ENCODE peak calls at places on chromosomes 2 and 18, in ten cellular contexts. W is uterus, P is Karpas-422, S is aorta, H is Peyer's patch, I is psoas muscle, Y is mesendoderm, G is AG04450, Q is right cardiac atrium, R is substantia nigra. Z is an unnamed sample.

GRCh38 chr2:207334309-207334630 is 168.5 kb upstream of the KLF7 start:
- DNase-seq in I (no peak), R (no peak), G (no peak), P (no peak), S (no peak), W (no peak), Y (no peak), Q (no peak), H (no peak), Z (no peak)

GRCh38 chr18:78605255-78605654 is 374.4 kb upstream of the SALL3 start:
- DNase-seq in I (no peak), W (no peak), Y (no peak), P (no peak), R (no peak), Q (no peak), G (no peak), S (no peak), H (no peak), Z (no peak)

GRCh38 chr18:52409732-52410131 is 69.7 kb downstream of the DCC start:
- DNase-seq in W (no peak), G (no peak), I (no peak), R (no peak), Y (peak), Q (no peak), H (no peak), S (no peak), P (no peak), Z (no peak)

GRCh38 chr2:217866457-217866856 is 136.3 kb downstream of the TNS1 start:
- DNase-seq in G (no peak), W (no peak), I (peak), Y (no peak), H (no peak), Q (no peak), R (no peak), P (no peak), S (peak), Z (no peak)

GRCh38 chr2:25879133-25879730 is 945 bp upstream of the ASXL2 start:
- DNase-seq in P (no peak), Q (no peak), R (no peak), I (no peak), Y (peak), S (no peak), W (no peak), H (no peak), G (no peak), Z (peak)

GRCh38 chr2:34365937-34366336 is 766.8 kb upstream of the FAM98A start:
- DNase-seq in W (no peak), Y (peak), G (no peak), I (no peak), R (no peak), S (no peak), P (no peak), H (no peak), Q (no peak), Z (no peak)

GRCh38 chr2:130744287-130745117 is 10.8 kb upstream of the AMER3 start:
- DNase-seq in R (no peak), G (no peak), P (no peak), I (no peak), Q (peak), Y (peak), H (no peak), S (no peak), W (no peak), Z (peak)

GRCh38 chr2:224185023-224185601 is 146.0 kb upstream of the SERPINE2 start:
- DNase-seq in Q (no peak), P (no peak), W (no peak), H (no peak), S (no peak), R (no peak), Y (peak), I (no peak), G (no peak), Z (no peak)

GRCh38 chr2:172168917-172169346 is 66.2 kb upstream of the DLX2 start:
- DNase-seq in Q (no peak), I (no peak), Y (no peak), S (no peak), R (no peak), H (no peak), W (no peak), G (no peak), P (no peak), Z (no peak)

GRCh38 chr2:109202486-109202885 is 73.5 kb downstream of the SH3RF3 start:
- DNase-seq in I (no peak), Q (no peak), Y (no peak), G (no peak), H (no peak), R (no peak), W (no peak), S (no peak), P (no peak), Z (no peak)

GRCh38 chr2:26471766-26472706 is 5.9 kb downstream of the OTOF start:
- DNase-seq in W (no peak), I (peak), S (no peak), Q (no peak), R (no peak), P (no peak), H (no peak), Y (peak), G (no peak), Z (no peak)

GRCh38 chr2:242030858-242031257 is 161.3 kb downstream of the RTP5 start:
- DNase-seq in Q (no peak), I (peak), G (no peak), W (no peak), R (no peak), S (peak), H (no peak), Y (no peak), P (no peak), Z (no peak)

GRCh38 chr2:211144974-211145373 is 588.6 kb downstream of the CPS1 start:
- DNase-seq in Y (no peak), P (no peak), H (no peak), R (no peak), Q (no peak), I (no peak), G (no peak), S (no peak), W (no peak), Z (peak)

GRCh38 chr2:6866239-6866745 is 585 bp upstream of the CMPK2 start:
- DNase-seq in Y (peak), S (no peak), P (peak), H (peak), Q (no peak), W (peak), I (no peak), G (no peak), R (no peak), Z (peak)

GRCh38 chr2:10317646-10318045 is 14.9 kb downstream of the HPCAL1 start:
- DNase-seq in W (no peak), H (no peak), Q (no peak), I (no peak), G (no peak), S (no peak), P (peak), R (no peak), Y (no peak), Z (no peak)

GRCh38 chr2:222912117-222912516 is 51.3 kb downstream of the ACSL3 start:
- DNase-seq in S (no peak), Q (no peak), P (peak), Y (peak), G (no peak), W (no peak), R (no peak), I (no peak), H (peak), Z (peak)

GRCh38 chr18:49227456-49227855 is 233.0 kb downstream of the DYM start:
- DNase-seq in S (no peak), R (no peak), W (no peak), Q (no peak), P (no peak), H (no peak), Y (no peak), I (no peak), G (no peak), Z (no peak)

DNA sequence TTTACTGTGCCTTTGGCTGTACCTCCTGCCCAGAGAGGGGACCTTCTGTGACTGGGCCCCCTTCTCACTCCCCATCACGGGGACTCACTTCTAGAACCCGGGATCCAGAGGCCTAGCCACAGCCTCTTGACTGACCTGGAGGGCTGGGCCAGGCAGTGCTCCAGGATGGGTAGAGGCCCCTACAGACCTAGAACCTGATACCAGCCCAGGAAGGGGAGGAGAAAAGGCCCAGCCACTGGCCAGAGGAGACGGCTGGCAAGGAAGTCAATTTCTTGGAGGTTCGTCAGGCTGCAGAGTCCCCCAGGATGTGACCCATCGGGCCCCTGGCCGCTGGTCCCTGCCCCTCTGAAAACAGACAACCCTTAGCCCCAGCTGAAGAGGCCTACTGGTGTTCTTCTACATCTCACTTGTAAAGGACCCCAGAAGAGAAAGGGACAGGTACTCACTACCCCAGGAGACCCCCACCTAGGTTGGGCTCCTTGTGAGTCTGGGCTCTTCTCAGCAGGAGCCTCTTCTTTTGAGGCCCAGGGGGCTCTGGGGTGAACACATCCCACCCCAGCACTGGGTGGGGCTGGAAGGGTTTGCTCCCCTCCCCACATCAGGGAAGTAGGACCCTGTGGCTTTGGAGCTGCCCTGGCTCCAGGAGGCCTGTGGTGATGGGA is 86.0 kb downstream of the STPG4 start:
- DNase-seq in R (no peak), G (no peak), I (peak), W (no peak), H (no peak), S (no peak), P (no peak), Q (no peak), Y (no peak), Z (no peak)
- H3K27ac ChIP-seq in R (peak), G (peak), I (peak), W (peak), H (peak), S (peak), P (no peak), Q (peak), Y (no peak), Z (peak)

GRCh38 chr2:100584811-100585210 is 22.0 kb downstream of the PDCL3 start:
- DNase-seq in R (no peak), P (no peak), Y (no peak), Q (no peak), W (no peak), H (no peak), I (no peak), G (no peak), S (no peak), Z (no peak)

GRCh38 chr2:100580474-100581264 is 17.9 kb downstream of the PDCL3 start:
- DNase-seq in G (no peak), H (peak), Q (no peak), S (peak), Y (no peak), R (no peak), I (no peak), W (no peak), P (peak), Z (no peak)

GRCh38 chr2:100577777-100578176 is 15.0 kb downstream of the PDCL3 start:
- DNase-seq in H (no peak), Q (no peak), G (no peak), P (no peak), I (no peak), S (no peak), Y (no peak), W (no peak), R (no peak), Z (no peak)

DNA sequence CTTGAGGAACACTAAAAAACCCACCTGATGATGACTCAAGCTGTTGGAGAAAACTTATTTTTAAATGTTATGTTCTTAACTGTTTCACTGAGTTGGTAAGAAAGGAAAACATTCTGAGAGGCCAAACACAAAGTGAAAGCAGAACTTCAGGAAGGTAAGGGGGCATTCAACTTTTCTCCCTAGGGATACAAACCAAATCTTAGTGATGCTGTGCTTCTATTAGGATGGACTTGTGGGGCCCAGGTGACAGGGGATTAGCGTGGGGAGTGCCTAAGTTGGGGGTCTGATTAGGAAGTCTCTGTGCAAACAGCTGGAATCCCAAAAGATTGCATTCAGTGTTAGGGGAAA is 18.4 kb downstream of the PDCL3 start:
- DNase-seq in H (no peak), S (no peak), R (no peak), I (no peak), Q (no peak), G (no peak), W (no peak), P (no peak), Y (no peak), Z (no peak)
- H3K27ac ChIP-seq in H (peak), S (no peak), R (peak), I (no peak), Q (no peak), G (no peak), W (no peak), P (no peak), Y (no peak), Z (no peak)

GRCh38 chr18:6979954-6980353 is 137.6 kb downstream of the LAMA1 start:
- DNase-seq in P (no peak), I (no peak), W (no peak), S (no peak), R (no peak), H (no peak), Y (peak), Q (no peak), G (no peak), Z (no peak)
- H3K27ac ChIP-seq in P (no peak), I (no peak), W (no peak), S (no peak), R (no peak), H (no peak), Y (no peak), Q (no peak), G (no peak), Z (no peak)

GRCh38 chr2:67877281-67877680 is 185.5 kb downstream of the C1D start:
- DNase-seq in P (no peak), S (no peak), Q (no peak), Y (peak), H (no peak), W (no peak), G (no peak), R (no peak), I (no peak), Z (no peak)

GRCh38 chr2:67878743-67879142 is 184.1 kb downstream of the C1D start:
- DNase-seq in R (no peak), S (no peak), I (no peak), P (no peak), H (no peak), Y (no peak), G (no peak), W (no peak), Q (no peak), Z (no peak)

GRCh38 chr2:67876176-67876575 is 186.6 kb downstream of the C1D start:
- DNase-seq in Q (no peak), W (no peak), H (no peak), G (no peak), I (no peak), Y (no peak), S (no peak), P (no peak), R (no peak), Z (no peak)

GRCh38 chr2:67880291-67880761 is 182.5 kb downstream of the C1D start:
- DNase-seq in R (no peak), I (no peak), G (no peak), P (no peak), S (no peak), Q (no peak), W (no peak), Y (peak), H (no peak), Z (peak)

GRCh38 chr2:67879586-67880290 is 183.1 kb downstream of the C1D start:
- DNase-seq in S (no peak), Y (no peak), P (no peak), R (no peak), H (no peak), I (no peak), Q (no peak), W (no peak), G (no peak), Z (peak)
- H3K27ac ChIP-seq in S (peak), Y (peak), P (no peak), R (no peak), H (no peak), I (no peak), Q (no peak), W (no peak), G (no peak), Z (no peak)

GRCh38 chr2:119231975-119232665 is 8.5 kb downstream of the STEAP3 start:
- DNase-seq in W (no peak), R (no peak), P (no peak), H (no peak), Q (no peak), Y (no peak), G (no peak), I (no peak), S (no peak), Z (no peak)
- H3K27ac ChIP-seq in W (no peak), R (no peak), P (no peak), H (no peak), Q (no peak), Y (no peak), G (peak), I (peak), S (no peak), Z (no peak)

DNA sequence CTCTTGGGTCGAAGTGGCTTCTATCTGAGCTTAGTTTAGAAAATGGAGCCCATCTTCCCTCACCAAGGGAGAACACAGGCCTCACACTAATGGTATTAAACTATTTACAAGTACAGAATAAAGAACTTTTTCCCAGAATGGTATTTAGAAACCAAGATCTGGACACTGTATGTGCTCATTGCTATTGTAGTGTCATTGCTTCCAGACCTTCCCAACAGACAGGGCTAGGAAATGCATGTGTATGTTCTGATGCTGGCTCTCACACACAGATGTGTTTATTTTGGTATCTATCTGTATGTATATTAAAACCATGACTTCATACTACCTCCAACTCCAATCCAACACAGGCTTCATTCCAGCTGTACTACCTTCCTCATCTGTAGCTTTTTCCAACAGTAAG is 8.0 kb downstream of the COX5B start:
- DNase-seq in Q (no peak), H (no peak), G (no peak), P (no peak), R (no peak), S (no peak), Y (no peak), W (no peak), I (no peak), Z (no peak)
- H3K27ac ChIP-seq in Q (no peak), H (no peak), G (no peak), P (no peak), R (no peak), S (no peak), Y (no peak), W (no peak), I (no peak), Z (no peak)

GRCh38 chr18:62838475-62839098 is 123.2 kb downstream of the PHLPP1 start:
- DNase-seq in W (no peak), Y (peak), Q (no peak), I (no peak), H (no peak), R (no peak), P (peak), G (no peak), S (no peak), Z (no peak)

GRCh38 chr18:62842898-62843297 is 127.6 kb downstream of the PHLPP1 start:
- DNase-seq in Y (no peak), G (no peak), R (no peak), I (no peak), W (no peak), H (no peak), Q (no peak), P (no peak), S (no peak), Z (no peak)

GRCh38 chr18:62837011-62837410 is 121.7 kb downstream of the PHLPP1 start:
- DNase-seq in Y (no peak), W (no peak), H (no peak), G (no peak), S (no peak), I (no peak), Q (no peak), P (no peak), R (no peak), Z (no peak)

GRCh38 chr18:62841405-62841804 is 126.1 kb downstream of the PHLPP1 start:
- DNase-seq in Y (no peak), Q (no peak), G (no peak), S (no peak), P (no peak), H (no peak), W (no peak), I (no peak), R (no peak), Z (no peak)

DNA sequence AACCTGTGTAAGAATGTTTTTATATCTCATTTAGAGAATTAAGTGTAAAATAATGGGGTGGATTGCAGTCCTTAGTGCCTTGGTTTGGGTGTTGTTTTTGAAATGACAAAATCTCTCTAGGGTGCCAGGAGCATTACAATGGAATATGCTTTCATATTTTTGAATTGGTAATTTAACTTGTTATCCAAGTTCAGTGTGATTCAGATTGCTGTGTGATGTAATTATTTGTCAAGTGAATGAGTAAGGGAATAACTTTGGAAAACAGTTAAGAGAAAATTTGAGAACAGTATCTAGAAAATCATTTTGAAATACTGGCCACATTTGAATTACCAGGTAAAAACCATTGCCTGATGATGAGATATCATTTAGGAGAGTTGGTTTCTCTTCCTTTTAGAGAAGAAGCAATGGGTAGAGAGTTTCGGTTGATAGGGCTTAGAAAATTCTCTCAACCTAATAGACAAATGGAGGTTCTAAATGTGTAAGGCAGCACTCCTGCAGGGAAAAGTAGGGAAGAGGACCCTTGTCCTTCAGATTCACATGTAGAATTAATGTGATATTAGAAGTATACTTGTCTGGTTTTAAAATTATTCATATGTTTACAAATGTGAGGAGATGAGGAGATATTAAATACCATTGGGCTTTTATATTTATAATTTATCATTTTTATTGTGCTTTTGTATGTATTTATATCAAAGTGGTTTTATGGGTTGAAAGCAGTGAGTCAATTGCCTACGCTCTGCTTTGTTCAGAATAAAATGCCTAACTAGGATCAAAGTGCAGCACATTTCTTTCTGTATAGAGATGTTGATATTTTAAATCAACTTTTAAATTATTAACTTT is 124.8 kb downstream of the PHLPP1 start:
- DNase-seq in S (no peak), Q (no peak), W (no peak), Y (no peak), I (no peak), G (no peak), R (no peak), H (no peak), P (no peak), Z (no peak)
- H3K27ac ChIP-seq in S (no peak), Q (no peak), W (no peak), Y (no peak), I (no peak), G (no peak), R (no peak), H (no peak), P (no peak), Z (no peak)

GRCh38 chr2:205913668-205914067 is 172.3 kb downstream of the INO80D start:
- DNase-seq in H (no peak), R (no peak), Q (no peak), I (no peak), Y (no peak), P (no peak), G (no peak), S (no peak), W (no peak), Z (no peak)

GRCh38 chr2:205914198-205914597 is 171.8 kb downstream of the INO80D start:
- DNase-seq in G (no peak), Q (no peak), I (no peak), R (no peak), Y (no peak), H (no peak), W (no peak), P (no peak), S (no peak), Z (no peak)

GRCh38 chr2:205909194-205909572 is 176.8 kb downstream of the INO80D start:
- DNase-seq in W (no peak), S (no peak), Q (no peak), G (no peak), Y (no peak), H (no peak), P (no peak), R (no peak), I (no peak), Z (no peak)

GRCh38 chr2:205908491-205909193 is 177.3 kb downstream of the INO80D start:
- DNase-seq in Y (no peak), P (no peak), Q (no peak), S (no peak), G (no peak), R (no peak), I (no peak), H (no peak), W (no peak), Z (no peak)

GRCh38 chr2:205911306-205911705 is 174.7 kb downstream of the INO80D start:
- DNase-seq in S (no peak), R (no peak), W (no peak), G (no peak), H (no peak), I (no peak), P (no peak), Y (peak), Q (no peak), Z (no peak)
- H3K27ac ChIP-seq in S (no peak), R (no peak), W (no peak), G (no peak), H (no peak), I (no peak), P (no peak), Y (no peak), Q (no peak), Z (no peak)

Z was measured in cardiac muscle cell.